ENCODE peak calls at places on chromosomes 2 and 18, in six cellular contexts. N is HL-60, P is GM23338, A is sigmoid colon, M is hepatocyte, Y is upper lobe of right lung. S is an unnamed sample.

GRCh38 chr18:66749030-66749429 is 145.1 kb upstream of the CDH19 start:
- DNase-seq in P (peak), N (no peak), Y (no peak), M (no peak), A (no peak), S (no peak)

GRCh38 chr2:127593228-127594115 is 52.5 kb upstream of the GPR17 start:
- DNase-seq in A (no peak), Y (no peak), N (no peak), M (no peak), P (no peak), S (no peak)

GRCh38 chr2:223647258-223647952 is 45.2 kb upstream of the SCG2 start:
- DNase-seq in A (no peak), P (no peak), N (no peak), M (no peak), Y (no peak), S (peak)

GRCh38 chr2:84969511-84970265 is 1.3 kb upstream of the KCMF1 start:
- DNase-seq in P (no peak), Y (no peak), N (no peak), A (peak), M (no peak), S (no peak)

GRCh38 chr2:228827056-228827455 is 444.0 kb downstream of the PID1 start:
- DNase-seq in N (no peak), P (no peak), M (no peak), Y (no peak), A (no peak), S (no peak)

GRCh38 chr2:46749042-46749461 is 166.6 kb downstream of the MCFD2 start:
- DNase-seq in M (peak), Y (no peak), N (no peak), P (no peak), A (no peak), S (no peak)

GRCh38 chr2:38462121-38462634 is 85.1 kb upstream of the ATL2 start:
- DNase-seq in N (peak), P (no peak), Y (no peak), M (peak), A (peak), S (no peak)

GRCh38 chr2:22944141-22944540 is 440.8 kb upstream of the KLHL29 start:
- DNase-seq in N (no peak), A (no peak), M (no peak), Y (no peak), P (no peak), S (no peak)

GRCh38 chr18:59605633-59606192 is 91.5 kb downstream of the CCBE1 start:
- DNase-seq in N (no peak), A (no peak), P (no peak), M (no peak), Y (no peak), S (no peak)

GRCh38 chr2:26850002-26850431 is 2.1 kb downstream of the DPYSL5 start:
- DNase-seq in P (peak), M (no peak), Y (no peak), N (no peak), A (no peak), S (no peak)

GRCh38 chr2:63581266-63581961 is 6.9 kb downstream of the WDPCP start:
- DNase-seq in Y (no peak), M (no peak), N (no peak), P (no peak), A (no peak), S (no peak)

GRCh38 chr2:30238143-30238800 is 6.9 kb downstream of the LBH start:
- DNase-seq in Y (no peak), A (peak), N (no peak), P (peak), M (no peak), S (no peak)

GRCh38 chr18:48222118-48222517 is 187.1 kb downstream of the ZBTB7C start:
- DNase-seq in Y (no peak), A (no peak), P (no peak), M (peak), N (peak), S (peak)

GRCh38 chr18:38706373-38706772 is 1140.8 kb upstream of the CELF4 start:
- DNase-seq in P (no peak), M (no peak), N (no peak), Y (no peak), A (no peak), S (no peak)

GRCh38 chr2:122101319-122101718 is 345.9 kb downstream of the TSN start:
- DNase-seq in Y (no peak), A (no peak), P (no peak), M (no peak), N (no peak), S (no peak)

GRCh38 chr2:207869784-207870778 is 100.4 kb upstream of the FZD5 start:
- DNase-seq in P (no peak), Y (no peak), A (no peak), N (peak), M (peak), S (no peak)

GRCh38 chr18:13452448-13452811 is 233.9 kb downstream of the LDLRAD4 start:
- DNase-seq in A (peak), Y (no peak), N (no peak), M (peak), P (peak), S (no peak)

GRCh38 chr2:234178309-234179030 is 128.0 kb downstream of the SPP2 start:
- DNase-seq in P (no peak), A (no peak), M (peak), Y (peak), N (no peak), S (no peak)

GRCh38 chr18:63924551-63924950 is 16.8 kb downstream of the SERPINB10 start:
- DNase-seq in M (no peak), A (no peak), Y (no peak), N (no peak), P (no peak), S (no peak)

GRCh38 chr2:235679471-235679870 is 185.6 kb downstream of the AGAP1 start:
- DNase-seq in N (no peak), Y (no peak), A (peak), P (no peak), M (no peak), S (no peak)

GRCh38 chr2:215161301-215161829 is 22.9 kb upstream of the ABCA12 start:
- DNase-seq in N (no peak), M (no peak), P (no peak), A (no peak), Y (no peak), S (no peak)

GRCh38 chr2:23452853-23453420 is 68.0 kb downstream of the KLHL29 start:
- DNase-seq in Y (no peak), A (peak), M (no peak), P (no peak), N (peak), S (no peak)

GRCh38 chr2:222621893-222622292 is 34.0 kb downstream of the FARSB start:
- DNase-seq in Y (no peak), P (no peak), A (no peak), M (no peak), N (no peak), S (no peak)

GRCh38 chr18:78818961-78819360 is 160.7 kb upstream of the SALL3 start:
- DNase-seq in A (no peak), P (no peak), N (no peak), Y (no peak), M (no peak), S (no peak)

GRCh38 chr2:19754907-19755306 is 146.9 kb downstream of the TTC32 start:
- DNase-seq in P (no peak), M (no peak), A (no peak), Y (no peak), N (no peak), S (no peak)

GRCh38 chr2:208369091-208369490 is 37.5 kb upstream of the PTH2R start:
- DNase-seq in N (no peak), Y (no peak), P (no peak), M (no peak), A (no peak), S (no peak)

GRCh38 chr18:58527116-58528010 is 101.5 kb downstream of the ALPK2 start:
- DNase-seq in P (no peak), M (peak), Y (no peak), N (no peak), A (no peak), S (no peak)

GRCh38 chr2:199869653-199870052 is 18.7 kb upstream of the FTCDNL1 start:
- DNase-seq in A (no peak), P (peak), Y (no peak), N (no peak), M (no peak), S (no peak)

GRCh38 chr18:376307-376706 is 108.5 kb upstream of the THOC1 start:
- DNase-seq in Y (no peak), M (no peak), N (no peak), P (no peak), A (peak), S (no peak)

GRCh38 chr2:237280235-237280634 is 133.7 kb downstream of the COL6A3 start:
- DNase-seq in Y (no peak), N (no peak), A (no peak), P (no peak), M (peak), S (no peak)

GRCh38 chr2:39665811-39666488 is at the start of gene TMEM178A:
- DNase-seq in A (no peak), M (peak), P (peak), N (no peak), Y (no peak), S (no peak)

GRCh38 chr18:58010265-58010664 is 33.8 kb upstream of the NEDD4L start:
- DNase-seq in P (no peak), Y (no peak), N (no peak), M (no peak), A (no peak), S (no peak)

GRCh38 chr2:181916726-181917377 is 25.3 kb downstream of the ITPRID2 start:
- DNase-seq in Y (no peak), P (no peak), N (no peak), M (no peak), A (no peak), S (no peak)

GRCh38 chr18:48230459-48231113 is 178.6 kb downstream of the ZBTB7C start:
- DNase-seq in A (no peak), P (peak), M (peak), N (peak), Y (peak), S (no peak)

GRCh38 chr2:128444816-128445532 is 126.3 kb upstream of the HS6ST1 start:
- DNase-seq in P (no peak), N (no peak), M (no peak), Y (peak), A (no peak), S (no peak)

GRCh38 chr2:118186110-118186857 is 98.0 kb downstream of the INSIG2 start:
- DNase-seq in P (peak), N (peak), A (peak), M (peak), Y (peak), S (peak)
- TF ChIP-seq CTCF in P (no peak), N (no peak), A (no peak), M (no peak), Y (no peak), S (no peak)

GRCh38 chr18:34637094-34637801 is 72.8 kb upstream of the DTNA start:
- DNase-seq in P (no peak), M (no peak), N (no peak), Y (no peak), A (no peak), S (no peak)
- H3K4me3 ChIP-seq in P (no peak), M (no peak), N (no peak), Y (no peak), A (no peak), S (no peak)

DNA sequence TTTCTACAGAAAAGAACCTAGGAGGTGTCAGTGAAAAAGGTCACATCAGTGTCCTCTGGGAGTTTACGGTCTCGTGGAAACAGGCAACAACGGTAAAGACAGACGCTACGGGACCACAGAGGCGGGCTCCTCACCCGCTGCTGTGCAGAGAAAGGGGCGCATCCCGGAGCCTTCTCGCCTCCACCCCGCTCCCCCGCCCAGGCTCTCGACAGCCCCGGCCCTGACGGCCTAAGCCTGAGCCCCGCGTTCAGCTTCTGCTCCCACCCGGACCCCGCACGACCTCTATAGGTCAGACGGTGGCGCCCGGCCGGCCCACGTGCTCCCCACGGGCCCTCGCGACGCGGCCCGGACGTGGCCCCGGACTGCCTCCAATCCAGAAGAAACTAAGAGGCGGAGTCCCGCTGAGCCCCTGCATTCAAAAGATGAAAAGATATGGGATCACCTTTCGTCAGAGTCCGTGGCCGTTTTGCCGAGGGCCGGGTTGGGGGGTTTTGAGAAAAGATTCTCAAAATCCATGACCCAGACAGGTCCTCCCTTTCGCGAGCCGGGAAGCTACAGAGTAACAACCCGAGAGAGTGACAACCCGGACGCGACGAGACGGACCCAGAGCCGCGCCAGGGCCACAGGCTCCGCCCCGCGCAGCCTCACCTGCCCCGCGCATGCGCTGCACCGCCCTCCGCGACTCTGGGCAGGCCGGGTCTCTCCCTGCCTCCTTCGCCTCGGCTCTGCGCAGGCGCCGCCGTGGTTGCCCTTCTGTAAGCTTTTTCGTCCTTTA is at the start of gene ZC3H8:
- DNase-seq in Y (peak), M (peak), A (peak), P (peak), N (peak), S (peak)
- TF ChIP-seq CTCF in Y (no peak), M (no peak), A (no peak), P (no peak), N (no peak), S (no peak)

GRCh38 chr18:10381516-10381915 is 72.9 kb upstream of the APCDD1 start:
- DNase-seq in P (no peak), A (no peak), N (no peak), Y (no peak), M (no peak), S (no peak)

GRCh38 chr18:10379511-10379910 is 74.9 kb upstream of the APCDD1 start:
- DNase-seq in P (no peak), N (no peak), M (no peak), A (no peak), Y (no peak), S (no peak)

GRCh38 chr18:10377956-10378355 is 76.5 kb upstream of the APCDD1 start:
- DNase-seq in N (no peak), P (no peak), A (no peak), M (no peak), Y (no peak), S (no peak)

GRCh38 chr18:10376735-10377134 is 77.7 kb upstream of the APCDD1 start:
- DNase-seq in M (peak), A (no peak), P (no peak), N (no peak), Y (no peak), S (no peak)

GRCh38 chr18:10378688-10379465 is 75.6 kb upstream of the APCDD1 start:
- DNase-seq in A (no peak), N (no peak), Y (no peak), P (no peak), M (no peak), S (no peak)
- H3K4me3 ChIP-seq in A (no peak), N (no peak), Y (no peak), P (no peak), M (no peak), S (no peak)

DNA sequence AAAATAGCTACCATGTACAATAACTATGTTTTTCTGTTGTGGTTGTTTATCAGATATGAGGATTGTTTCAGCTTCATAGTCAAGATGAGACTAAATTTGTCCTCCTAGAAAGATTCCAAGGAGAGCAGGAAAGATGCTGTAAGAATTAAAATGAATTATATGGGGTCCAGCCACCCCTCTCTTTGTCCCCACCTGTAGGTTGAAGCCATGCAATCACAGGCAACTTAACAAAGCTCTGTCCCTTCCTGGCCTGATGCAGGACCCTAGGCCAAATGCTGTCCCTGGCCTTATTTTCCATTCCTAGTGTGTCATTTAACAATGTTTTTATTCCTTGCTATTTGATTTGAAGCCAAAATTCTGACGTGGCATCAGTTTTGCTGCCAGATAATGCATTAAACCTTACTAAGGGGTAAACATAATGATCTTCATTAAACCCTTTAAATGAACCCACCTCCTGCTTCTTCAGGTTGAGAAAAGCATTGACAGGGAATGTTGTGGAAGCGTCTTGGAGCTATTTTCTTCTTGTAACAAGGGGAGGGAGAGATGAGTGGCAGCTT is 240.9 kb upstream of the ZNF521 start:
- DNase-seq in N (no peak), P (peak), M (no peak), Y (no peak), A (no peak), S (no peak)
- TF ChIP-seq CTCF in N (no peak), P (peak), M (no peak), Y (no peak), A (no peak), S (no peak)

GRCh38 chr2:36530983-36531354 is 67.0 kb downstream of the FEZ2 start:
- DNase-seq in Y (no peak), N (peak), M (no peak), P (peak), A (no peak), S (no peak)
- H3K4me3 ChIP-seq in Y (no peak), N (no peak), M (no peak), P (no peak), A (no peak), S (no peak)